ENCODE peak calls at places on chromosomes 3 and 15, in ten cellular contexts. B, K, G, D, U, O, E, V, R and S are unnamed samples.

GRCh38 chr3:49724586-49724985 is 835 bp upstream of the GMPPB start:
- DNase-seq in D (no peak), E (peak; percentile 66), K (no peak), V (peak; percentile 37), B (no peak), G (no peak), U (no peak), O (peak; percentile 29), R (peak; percentile 61), S (no peak)

GRCh38 chr15:51379390-51379789 is 37.9 kb downstream of the GLDN start:
- DNase-seq in G (no peak), R (no peak), U (no peak), E (no peak), D (no peak), B (no peak), O (no peak), K (no peak), V (no peak), S (no peak)

GRCh38 chr15:35514759-35515158 is 31.2 kb downstream of the DPH6 start:
- DNase-seq in U (no peak), E (no peak), R (no peak), D (no peak), G (no peak), V (peak; percentile 10), K (no peak), O (no peak), B (no peak), S (no peak)

GRCh38 chr3:186251948-186252619 is 110.0 kb downstream of the DGKG start:
- DNase-seq in K (no peak), O (no peak), D (peak; percentile 28), R (peak; percentile 85), G (no peak), V (no peak), U (peak; percentile 82), E (no peak), B (no peak), S (no peak)

GRCh38 chr15:62857411-62857853 is 185.1 kb upstream of the TPM1 start:
- DNase-seq in R (no peak), U (no peak), G (no peak), D (no peak), V (peak; percentile 38), B (no peak), K (no peak), E (no peak), O (no peak), S (peak; percentile 79)

GRCh38 chr15:99704444-99704838 is 28.8 kb downstream of the LYSMD4 start:
- DNase-seq in E (no peak), U (peak; percentile 77), D (no peak), R (peak; percentile 89), V (peak; percentile 80), O (peak; percentile 89), B (no peak), G (peak; percentile 93), K (no peak), S (peak; percentile 71)

GRCh38 chr3:35078780-35079179 is 560.5 kb upstream of the ARPP21 start:
- DNase-seq in U (no peak), E (no peak), K (no peak), O (no peak), G (no peak), D (no peak), V (no peak), B (no peak), R (no peak), S (no peak)

GRCh38 chr15:74257105-74257504 is 21.0 kb downstream of the CCDC33 start:
- DNase-seq in K (no peak), O (no peak), V (no peak), D (no peak), B (no peak), G (no peak), R (no peak), E (no peak), U (no peak), S (no peak)

GRCh38 chr15:88003928-88004327 is 252.6 kb downstream of the NTRK3 start:
- DNase-seq in K (no peak), B (no peak), E (no peak), U (no peak), D (no peak), V (no peak), O (no peak), R (no peak), G (no peak), S (no peak)